ENCODE peak calls at places on chromosome 15, in seven cellular contexts. I is fibroblast of the aortic adventitia; Q is GM10248; O is psoas muscle; G is AG09319; X is naive thymus-derived CD8-positive, alpha-beta T cell; W is kidney epithelial cell. U is an unnamed sample.
A peak's percentile ranks its signal among the peaks of the same experiment; 100 is the strongest.

GRCh38 chr15:40844543-40844981 is 714 bp downstream of the SPINT1 start:
- DNase-seq in W (no peak), O (peak; percentile 54), G (no peak), X (peak; percentile 41), I (no peak), Q (peak; percentile 73), U (no peak)

GRCh38 chr15:77021803-77022381 is 27.0 kb downstream of the PSTPIP1 start:
- DNase-seq in Q (peak; percentile 47), X (peak; percentile 51), O (peak; percentile 55), I (peak; percentile 31), W (no peak), G (no peak), U (no peak)

GRCh38 chr15:85457392-85457968 is 77.1 kb downstream of the AKAP13 start:
- DNase-seq in Q (peak; percentile 63), W (no peak), X (no peak), G (no peak), I (no peak), O (no peak), U (peak; percentile 56)

GRCh38 chr15:89192771-89193170 is 28.6 kb downstream of the RLBP1 start:
- DNase-seq in X (no peak), G (no peak), Q (no peak), I (peak; percentile 39), O (no peak), W (no peak), U (no peak)

GRCh38 chr15:25609371-25609770 is 170.5 kb upstream of the UBE3A start:
- DNase-seq in I (no peak), O (no peak), G (no peak), Q (no peak), W (no peak), X (no peak), U (no peak)

GRCh38 chr15:27254801-27255200 is 283.8 kb downstream of the GABRG3 start:
- DNase-seq in W (no peak), Q (no peak), O (no peak), G (no peak), I (no peak), X (no peak), U (no peak)

GRCh38 chr15:100714749-100715342 is 112.5 kb downstream of the ASB7 start:
- DNase-seq in I (no peak), O (no peak), Q (no peak), G (no peak), X (no peak), W (no peak), U (no peak)

GRCh38 chr15:99321477-99321876 is 70.2 kb downstream of the LRRC28 start:
- DNase-seq in W (no peak), O (no peak), I (no peak), X (no peak), Q (no peak), G (no peak), U (no peak)

GRCh38 chr15:41780266-41780665 is 6.0 kb downstream of the MAPKBP1 start:
- DNase-seq in I (no peak), X (no peak), Q (no peak), G (no peak), O (no peak), W (no peak), U (no peak)

GRCh38 chr15:84747423-84748273 is 744 bp upstream of the ZNF592 start:
- DNase-seq in W (no peak), I (peak; percentile 60), O (peak; percentile 90), Q (peak; percentile 59), X (peak; percentile 77), G (no peak), U (peak; percentile 72)

GRCh38 chr15:73305331-73306211 is 63.2 kb downstream of the HCN4 start:
- DNase-seq in Q (peak; percentile 61), I (peak; percentile 64), G (peak; percentile 16), O (no peak), W (peak; percentile 23), X (no peak), U (peak; percentile 39)

GRCh38 chr15:70196314-70197291 is 98.9 kb upstream of the TLE3 start:
- DNase-seq in X (no peak), W (peak; percentile 89), G (no peak), I (peak; percentile 18), O (peak; percentile 94), Q (peak; percentile 84), U (peak; percentile 96)

GRCh38 chr15:64775551-64776401 is at the start of gene RBPMS2:
- DNase-seq in G (no peak), W (no peak), I (no peak), Q (peak; percentile 68), O (peak; percentile 56), X (no peak), U (peak; percentile 26)

GRCh38 chr15:45114076-45114750 is at the start of the genes DUOX2 and DUOXA2:
- DNase-seq in I (no peak), Q (no peak), G (no peak), O (no peak), X (no peak), W (no peak), U (no peak)

GRCh38 chr15:65062061-65062460 is 5.7 kb downstream of the RASL12 start:
- DNase-seq in X (no peak), I (no peak), W (no peak), Q (no peak), G (no peak), O (no peak), U (no peak)